ENCODE peak calls at places on chromosomes 13 and 19, in four cellular contexts. S, F, Q and Z are unnamed samples. For H3K36me3, the result is how much of the 10 kb centered on the place peaks cover.

GRCh38 chr13:109331898-109332297 is 454.5 kb downstream of the IRS2 start:
- DNase-seq in S (peak), F (peak), Q (no peak), Z (peak)

GRCh38 chr13:38264363-38265134 is 85.1 kb upstream of the UFM1 start:
- DNase-seq in S (no peak), F (no peak), Q (no peak), Z (no peak)

GRCh38 chr19:10214784-10215183 is 16.3 kb downstream of the S1PR2 start:
- DNase-seq in S (peak), F (peak), Q (no peak), Z (no peak)

GRCh38 chr13:75902166-75903104 is 266.3 kb downstream of the LMO7 start:
- DNase-seq in S (no peak), F (no peak), Q (no peak), Z (no peak)

GRCh38 chr19:55486971-55487883 is 1.0 kb upstream of the SSC5D start:
- DNase-seq in S (peak), F (peak), Q (no peak), Z (peak)

GRCh38 chr19:50383852-50384684 is at the start of gene POLD1:
- DNase-seq in S (peak), F (peak), Q (peak), Z (peak)

GRCh38 chr19:30449673-30450072 is 77.5 kb downstream of the ZNF536 start:
- DNase-seq in S (no peak), F (no peak), Q (no peak), Z (no peak)

GRCh38 chr19:34676697-34677385 is at the start of gene SCGB2B2:
- DNase-seq in S (no peak), F (no peak), Q (no peak), Z (no peak)

GRCh38 chr13:25478186-25478585 is 106.4 kb downstream of the ATP8A2 start:
- DNase-seq in S (no peak), F (no peak), Q (no peak), Z (no peak)

GRCh38 chr19:18709546-18709945 is 26.1 kb downstream of the CRTC1 start:
- DNase-seq in S (no peak), F (no peak), Q (no peak), Z (no peak)

GRCh38 chr13:68257111-68257842 is 1027.1 kb upstream of the PCDH9 start:
- DNase-seq in S (no peak), F (peak), Q (no peak), Z (no peak)

GRCh38 chr19:40286235-40286530 is 1.0 kb upstream of the AKT2 start:
- DNase-seq in S (no peak), F (no peak), Q (no peak), Z (no peak)
- H3K4me3 ChIP-seq in S (no peak), F (no peak), Q (peak), Z (no peak)

DNA sequence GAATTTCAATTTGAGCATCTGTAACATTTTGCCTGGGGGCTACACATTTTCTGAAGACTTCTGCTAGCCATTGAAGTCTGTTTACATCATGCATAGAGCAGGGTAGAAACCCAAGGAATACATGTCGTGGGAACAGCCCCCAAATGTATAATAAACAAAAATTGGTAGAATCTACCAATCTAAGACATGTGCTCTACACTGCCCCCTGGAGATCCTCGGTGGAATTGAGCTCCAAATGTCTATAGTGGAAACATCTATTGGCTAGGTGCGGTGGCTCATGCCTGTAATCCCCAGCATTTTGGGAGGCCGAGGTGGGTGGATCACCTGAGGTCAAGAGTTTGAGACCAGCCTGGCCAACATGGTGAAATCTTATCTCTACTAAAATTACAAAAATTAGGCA is 57.3 kb downstream of the MBD3L2B start:
- DNase-seq in S (no peak), F (no peak), Q (no peak), Z (no peak)
- TF ChIP-seq CTCF in S (no peak), F (peak), Q (no peak), Z (no peak)

DNA sequence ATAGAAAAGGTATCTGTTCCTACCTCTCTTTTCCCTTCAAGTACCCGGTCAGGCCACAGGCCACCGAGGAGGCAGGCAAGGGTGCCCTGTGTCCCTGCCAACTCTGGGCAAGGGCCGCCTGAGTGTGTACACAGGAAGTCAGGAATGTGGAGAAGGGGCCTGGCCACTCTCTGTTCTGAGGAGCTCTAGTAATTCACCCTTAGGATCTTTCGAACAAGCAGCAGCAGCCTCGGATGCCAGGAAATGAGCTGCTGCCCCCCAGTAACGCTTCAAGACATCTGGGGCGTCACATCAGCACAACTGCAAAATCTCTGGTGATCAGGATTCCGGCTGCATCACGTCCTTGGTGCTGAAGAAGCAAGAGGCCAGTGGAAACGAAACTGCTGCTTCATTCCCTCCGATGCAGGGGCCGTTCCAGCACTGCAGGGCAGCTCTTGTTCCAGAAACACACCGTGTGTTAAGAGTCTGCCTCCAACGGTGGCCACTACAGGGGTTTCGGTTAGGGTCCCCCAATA is 2.0 kb downstream of the RAB20 start:
- DNase-seq in S (peak), F (peak), Q (no peak), Z (no peak)
- H3K36me3 ChIP-seq in S (under half), F (under half), Q (under half), Z (under half)

GRCh38 chr19:40571005-40571318 is 5.7 kb upstream of the SHKBP1 start:
- DNase-seq in S (no peak), F (no peak), Q (no peak), Z (no peak)
- H3K4me3 ChIP-seq in S (peak), F (no peak), Q (peak), Z (no peak)

GRCh38 chr13:29103036-29103800 is 283.1 kb downstream of the MTUS2 start:
- DNase-seq in S (no peak), F (no peak), Q (no peak), Z (no peak)

GRCh38 chr13:29106651-29107050 is 286.5 kb downstream of the MTUS2 start:
- DNase-seq in S (no peak), F (no peak), Q (no peak), Z (no peak)

GRCh38 chr13:29110003-29110402 is 289.9 kb downstream of the MTUS2 start:
- DNase-seq in S (no peak), F (no peak), Q (no peak), Z (no peak)

GRCh38 chr13:29104461-29104860 is 284.3 kb downstream of the MTUS2 start:
- DNase-seq in S (no peak), F (no peak), Q (no peak), Z (no peak)

GRCh38 chr13:29105779-29106178 is 285.6 kb downstream of the MTUS2 start:
- DNase-seq in S (no peak), F (no peak), Q (no peak), Z (no peak)
- TF ChIP-seq CTCF in S (no peak), F (no peak), Q (no peak), Z (no peak)

GRCh38 chr19:2809387-2810140 is 10.1 kb upstream of the ZNF554 start:
- DNase-seq in S (no peak), F (no peak), Q (no peak), Z (no peak)
- H3K36me3 ChIP-seq in S (half or more), F (half or more), Q (under half), Z (under half)

GRCh38 chr19:2628597-2628996 is 73.9 kb downstream of the GNG7 start:
- DNase-seq in S (no peak), F (no peak), Q (no peak), Z (no peak)
- H3K4me3 ChIP-seq in S (no peak), F (no peak), Q (no peak), Z (no peak)